ENCODE peak calls at places on chromosomes 3 and 15, in seven cellular contexts. P is lung, M is uterus, U is ascending aorta, W is endodermal cell, L is substantia nigra, J is heart left ventricle. S is an unnamed sample.

GRCh38 chr3:105228696-105229095 is 138.0 kb upstream of the ALCAM start:
- DNase-seq in P (no peak), M (no peak), U (no peak), W (no peak), L (no peak), J (no peak), S (no peak)

GRCh38 chr3:63625161-63625560 is 27.3 kb upstream of the SNTN start:
- DNase-seq in P (no peak), M (no peak), U (no peak), W (no peak), L (no peak), J (no peak), S (peak; percentile 59)

GRCh38 chr15:92430067-92430435 is 36.4 kb downstream of the ST8SIA2 start:
- DNase-seq in P (no peak), M (no peak), U (no peak), W (no peak), L (no peak), J (no peak), S (no peak)

GRCh38 chr15:31503758-31504461 is 177.3 kb downstream of the KLF13 start:
- DNase-seq in P (peak; percentile 27), M (no peak), U (no peak), W (no peak), L (no peak), J (no peak), S (no peak)

GRCh38 chr3:72663429-72663828 is 184.8 kb downstream of the SHQ1 start:
- DNase-seq in P (no peak), M (no peak), U (no peak), W (no peak), L (peak; percentile 17), J (no peak), S (peak; percentile 33)

GRCh38 chr3:172104471-172105072 is 65.2 kb downstream of the FNDC3B start:
- DNase-seq in P (no peak), M (no peak), U (no peak), W (peak; percentile 77), L (no peak), J (no peak), S (no peak)

GRCh38 chr15:65312400-65312916 is 8.0 kb downstream of the RNU5B-1 start:
- DNase-seq in P (no peak), M (no peak), U (no peak), W (no peak), L (peak; percentile 64), J (no peak), S (no peak)

GRCh38 chr3:107077391-107077790 is 299.8 kb upstream of the CCDC54 start:
- DNase-seq in P (no peak), M (no peak), U (no peak), W (no peak), L (no peak), J (no peak), S (no peak)

GRCh38 chr15:83612226-83612625 is 41.7 kb upstream of the ADAMTSL3 start:
- DNase-seq in P (no peak), M (no peak), U (no peak), W (no peak), L (no peak), J (peak; percentile 59), S (no peak)

GRCh38 chr3:197478746-197479668 is 76.8 kb downstream of the BDH1 start:
- DNase-seq in P (no peak), M (no peak), U (no peak), W (no peak), L (no peak), J (no peak), S (no peak)

GRCh38 chr3:8606666-8607065 is 37.9 kb downstream of the SSUH2 start:
- DNase-seq in P (no peak), M (no peak), U (no peak), W (peak; percentile 44), L (no peak), J (no peak), S (no peak)

GRCh38 chr3:132267594-132267993 is 49.6 kb upstream of the ACP3 start:
- DNase-seq in P (no peak), M (no peak), U (no peak), W (no peak), L (no peak), J (no peak), S (no peak)

GRCh38 chr3:5197470-5198312 is 10.2 kb downstream of the EDEM1 start:
- DNase-seq in P (no peak), M (no peak), U (no peak), W (no peak), L (no peak), J (no peak), S (no peak)

GRCh38 chr3:193190387-193190786 is 50.6 kb upstream of the PLAAT1 start:
- DNase-seq in P (peak; percentile 29), M (no peak), U (no peak), W (peak; percentile 89), L (no peak), J (no peak), S (no peak)

GRCh38 chr15:90086868-90087268 is 15.4 kb downstream of the IDH2 start:
- DNase-seq in P (no peak), M (no peak), U (no peak), W (peak; percentile 87), L (no peak), J (no peak), S (no peak)

DNA sequence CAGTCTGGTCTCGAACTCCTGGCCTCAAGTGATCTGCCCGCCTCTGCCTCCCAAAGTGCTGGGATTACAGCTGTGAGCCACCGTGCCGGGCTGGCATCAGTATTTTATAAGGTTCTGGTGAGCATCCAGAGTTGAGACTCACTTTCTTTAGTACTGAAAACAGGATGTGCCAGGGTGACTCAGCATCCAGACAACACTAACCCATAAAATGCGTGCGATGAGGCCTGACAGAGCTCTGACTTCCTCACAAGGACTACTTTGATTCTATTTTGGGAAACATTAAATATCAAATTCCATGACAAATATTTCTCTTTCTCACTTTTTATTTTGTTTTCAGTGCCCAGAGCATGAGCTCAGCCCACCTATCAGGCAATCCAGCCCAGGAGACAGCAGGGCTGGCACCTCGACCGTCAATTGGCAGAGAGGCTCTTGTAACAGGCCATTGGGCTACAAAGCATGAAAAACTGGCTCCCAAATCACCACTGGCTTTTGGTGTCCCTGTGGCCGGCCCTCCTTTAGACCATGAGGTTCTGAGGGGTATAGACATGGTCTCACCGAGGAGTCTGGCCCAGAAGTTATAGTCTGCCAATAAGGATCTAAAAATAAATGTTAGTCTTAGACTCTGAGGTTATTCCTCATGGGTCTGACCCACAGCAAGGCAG is 75.0 kb downstream of the FEM1B start:
- DNase-seq in P (no peak), M (peak; percentile 72), U (peak; percentile 81), W (no peak), L (no peak), J (no peak), S (peak; percentile 80)
- H3K27ac ChIP-seq in P (peak overlapping the region; percentile 83), M (peak overlapping the region; percentile 94), U (peak overlapping the region; percentile 96), W (no peak overlapping the region), L (no peak overlapping the region), J (peak overlapping the region; percentile 80), S (peak overlapping the region; percentile 69)

GRCh38 chr3:61869378-61869777 is 308.0 kb downstream of the PTPRG start:
- DNase-seq in P (no peak), M (no peak), U (no peak), W (no peak), L (no peak), J (no peak), S (no peak)

GRCh38 chr3:61871646-61872045 is 310.3 kb downstream of the PTPRG start:
- DNase-seq in P (no peak), M (no peak), U (no peak), W (no peak), L (no peak), J (no peak), S (no peak)

GRCh38 chr3:61875073-61875472 is 313.7 kb downstream of the PTPRG start:
- DNase-seq in P (peak; percentile 31), M (no peak), U (no peak), W (peak; percentile 73), L (no peak), J (no peak), S (no peak)

GRCh38 chr3:61875488-61875887 is 314.1 kb downstream of the PTPRG start:
- DNase-seq in P (no peak), M (no peak), U (no peak), W (no peak), L (no peak), J (no peak), S (no peak)

GRCh38 chr3:61872077-61872706 is 310.8 kb downstream of the PTPRG start:
- DNase-seq in P (no peak), M (no peak), U (no peak), W (no peak), L (no peak), J (no peak), S (no peak)
- H3K27ac ChIP-seq in P (no peak overlapping the region), M (no peak overlapping the region), U (peak overlapping the region; percentile 50), W (no peak overlapping the region), L (no peak overlapping the region), J (no peak overlapping the region), S (no peak overlapping the region)

GRCh38 chr3:33153782-33154181 is 40.0 kb downstream of the CRTAP start:
- DNase-seq in P (no peak), M (no peak), U (no peak), W (no peak), L (no peak), J (no peak), S (no peak)
- H3K27ac ChIP-seq in P (no peak overlapping the region), M (no peak overlapping the region), U (peak overlapping the region; percentile 43), W (no peak overlapping the region), L (no peak overlapping the region), J (no peak overlapping the region), S (no peak overlapping the region)

GRCh38 chr3:963755-964154 is 129.1 kb upstream of the CNTN6 start:
- DNase-seq in P (no peak), M (no peak), U (no peak), W (no peak), L (no peak), J (no peak), S (no peak)
- H3K27ac ChIP-seq in P (no peak overlapping the region), M (no peak overlapping the region), U (no peak overlapping the region), W (no peak overlapping the region), L (no peak overlapping the region), J (no peak overlapping the region), S (no peak overlapping the region)

GRCh38 chr3:48595526-48596121 is 495 bp upstream of the COL7A1 start:
- DNase-seq in P (peak; percentile 54), M (peak; percentile 69), U (peak; percentile 66), W (peak; percentile 83), L (no peak), J (peak; percentile 83), S (peak; percentile 72)
- H3K27ac ChIP-seq in P (no peak overlapping the region), M (peak overlapping the region; percentile 81), U (peak overlapping the region; percentile 95), W (no peak overlapping the region), L (no peak overlapping the region), J (peak overlapping the region; percentile 1), S (peak overlapping the region; percentile 98)

GRCh38 chr3:53704363-53704725 is 141.9 kb downstream of the CHDH start:
- DNase-seq in P (peak; percentile 17), M (no peak), U (no peak), W (no peak), L (no peak), J (no peak), S (no peak)
- H3K27ac ChIP-seq in P (no peak overlapping the region), M (no peak overlapping the region), U (no peak overlapping the region), W (no peak overlapping the region), L (no peak overlapping the region), J (no peak overlapping the region), S (no peak overlapping the region)

GRCh38 chr3:143476965-143477640 is 357.5 kb downstream of the CHST2 start:
- DNase-seq in P (no peak), M (no peak), U (no peak), W (no peak), L (no peak), J (no peak), S (no peak)
- H3K27ac ChIP-seq in P (no peak overlapping the region), M (no peak overlapping the region), U (no peak overlapping the region), W (no peak overlapping the region), L (no peak overlapping the region), J (no peak overlapping the region), S (no peak overlapping the region)

GRCh38 chr3:98108162-98108561 is 21.2 kb downstream of the OR5AC2 start:
- DNase-seq in P (no peak), M (no peak), U (no peak), W (no peak), L (no peak), J (no peak), S (no peak)
- H3K27ac ChIP-seq in P (no peak overlapping the region), M (no peak overlapping the region), U (no peak overlapping the region), W (no peak overlapping the region), L (no peak overlapping the region), J (no peak overlapping the region), S (no peak overlapping the region)

S was measured in epithelial cell of prostate.